ENCODE peak calls at places on chromosomes 5 and 9, in nine cellular contexts. One of them, this sample, is unnamed.

GRCh38 chr5:59569608-59570334 is 323.8 kb downstream of the PDE4D start:
- DNase-seq in fibroblast of pulmonary artery: no peak
- DNase-seq in CD8-positive, alpha-beta T cell: no peak
- DNase-seq in heart right ventricle: no peak
- DNase-seq in fibroblast of the aortic adventitia: no peak
- DNase-seq in dorsolateral prefrontal cortex: no peak
- DNase-seq in aorta: no peak
- DNase-seq in AG04449: no peak
- DNase-seq in tibial artery: no peak
- DNase-seq in this sample: no peak

GRCh38 chr5:15501057-15501791 is 1.2 kb downstream of the FBXL7 start:
- DNase-seq in fibroblast of the aortic adventitia: peak; percentile 88
- DNase-seq in CD8-positive, alpha-beta T cell: no peak
- DNase-seq in tibial artery: peak; percentile 45
- DNase-seq in aorta: peak; percentile 80
- DNase-seq in dorsolateral prefrontal cortex: peak; percentile 39
- DNase-seq in fibroblast of pulmonary artery: peak; percentile 84
- DNase-seq in heart right ventricle: peak; percentile 68
- DNase-seq in AG04449: no peak
- DNase-seq in this sample: no peak

GRCh38 chr5:55278778-55279177 is 28.7 kb downstream of the DHX29 start:
- DNase-seq in heart right ventricle: no peak
- DNase-seq in tibial artery: no peak
- DNase-seq in fibroblast of pulmonary artery: no peak
- DNase-seq in dorsolateral prefrontal cortex: no peak
- DNase-seq in aorta: no peak
- DNase-seq in CD8-positive, alpha-beta T cell: no peak
- DNase-seq in fibroblast of the aortic adventitia: peak; percentile 11
- DNase-seq in AG04449: peak; percentile 40
- DNase-seq in this sample: no peak

GRCh38 chr5:163437011-163437308 is 435 bp upstream of the CCNG1 start:
- DNase-seq in CD8-positive, alpha-beta T cell: no peak
- DNase-seq in tibial artery: no peak
- DNase-seq in aorta: no peak
- DNase-seq in AG04449: no peak
- DNase-seq in heart right ventricle: no peak
- DNase-seq in dorsolateral prefrontal cortex: no peak
- DNase-seq in fibroblast of pulmonary artery: no peak
- DNase-seq in fibroblast of the aortic adventitia: no peak
- DNase-seq in this sample: no peak

GRCh38 chr9:104339692-104340091 is 164.4 kb upstream of the OR13F1 start:
- DNase-seq in heart right ventricle: no peak
- DNase-seq in CD8-positive, alpha-beta T cell: no peak
- DNase-seq in tibial artery: no peak
- DNase-seq in aorta: no peak
- DNase-seq in AG04449: no peak
- DNase-seq in fibroblast of pulmonary artery: no peak
- DNase-seq in dorsolateral prefrontal cortex: no peak
- DNase-seq in fibroblast of the aortic adventitia: peak; percentile 11
- DNase-seq in this sample: no peak

GRCh38 chr5:119315516-119315949 is 40.3 kb upstream of the TNFAIP8 start:
- DNase-seq in aorta: no peak
- DNase-seq in CD8-positive, alpha-beta T cell: no peak
- DNase-seq in fibroblast of the aortic adventitia: peak; percentile 14
- DNase-seq in tibial artery: no peak
- DNase-seq in heart right ventricle: no peak
- DNase-seq in fibroblast of pulmonary artery: peak; percentile 43
- DNase-seq in AG04449: no peak
- DNase-seq in dorsolateral prefrontal cortex: no peak
- DNase-seq in this sample: peak; percentile 84

GRCh38 chr9:29144476-29144875 is 1571.2 kb upstream of the C9orf72 start:
- DNase-seq in AG04449: no peak
- DNase-seq in aorta: no peak
- DNase-seq in fibroblast of the aortic adventitia: peak; percentile 1
- DNase-seq in tibial artery: no peak
- DNase-seq in heart right ventricle: no peak
- DNase-seq in fibroblast of pulmonary artery: peak; percentile 3
- DNase-seq in CD8-positive, alpha-beta T cell: no peak
- DNase-seq in dorsolateral prefrontal cortex: no peak
- DNase-seq in this sample: no peak

GRCh38 chr5:177378884-177379883 is 5.0 kb upstream of the SLC34A1 start:
- DNase-seq in fibroblast of the aortic adventitia: peak; percentile 54
- DNase-seq in fibroblast of pulmonary artery: peak; percentile 70
- DNase-seq in heart right ventricle: no peak
- DNase-seq in AG04449: peak; percentile 85
- DNase-seq in CD8-positive, alpha-beta T cell: no peak
- DNase-seq in tibial artery: no peak
- DNase-seq in dorsolateral prefrontal cortex: no peak
- DNase-seq in aorta: no peak
- DNase-seq in this sample: no peak

GRCh38 chr5:84673785-84674184 is 289.1 kb upstream of the EDIL3 start:
- DNase-seq in dorsolateral prefrontal cortex: no peak
- DNase-seq in heart right ventricle: no peak
- DNase-seq in CD8-positive, alpha-beta T cell: no peak
- DNase-seq in aorta: no peak
- DNase-seq in fibroblast of pulmonary artery: no peak
- DNase-seq in tibial artery: no peak
- DNase-seq in fibroblast of the aortic adventitia: no peak
- DNase-seq in AG04449: no peak
- DNase-seq in this sample: no peak

GRCh38 chr5:37111426-37112382 is 137.5 kb downstream of the CPLANE1 start:
- DNase-seq in aorta: no peak
- DNase-seq in dorsolateral prefrontal cortex: no peak
- DNase-seq in CD8-positive, alpha-beta T cell: no peak
- DNase-seq in AG04449: no peak
- DNase-seq in fibroblast of pulmonary artery: no peak
- DNase-seq in tibial artery: no peak
- DNase-seq in fibroblast of the aortic adventitia: no peak
- DNase-seq in heart right ventricle: no peak
- DNase-seq in this sample: peak; percentile 92

GRCh38 chr5:140246378-140247122 is 56.4 kb downstream of the PFDN1 start:
- DNase-seq in AG04449: peak; percentile 36
- DNase-seq in CD8-positive, alpha-beta T cell: no peak
- DNase-seq in fibroblast of pulmonary artery: peak; percentile 77
- DNase-seq in heart right ventricle: peak; percentile 59
- DNase-seq in tibial artery: peak; percentile 38
- DNase-seq in fibroblast of the aortic adventitia: peak; percentile 71
- DNase-seq in dorsolateral prefrontal cortex: peak; percentile 74
- DNase-seq in aorta: no peak
- DNase-seq in this sample: no peak

GRCh38 chr9:134230092-134230941 is 66.0 kb upstream of the RNU6ATAC start:
- DNase-seq in dorsolateral prefrontal cortex: no peak
- DNase-seq in tibial artery: no peak
- DNase-seq in fibroblast of pulmonary artery: no peak
- DNase-seq in fibroblast of the aortic adventitia: no peak
- DNase-seq in AG04449: no peak
- DNase-seq in CD8-positive, alpha-beta T cell: no peak
- DNase-seq in heart right ventricle: no peak
- DNase-seq in aorta: no peak
- DNase-seq in this sample: no peak

GRCh38 chr5:81685481-81685880 is 65.4 kb downstream of the SSBP2 start:
- DNase-seq in fibroblast of the aortic adventitia: no peak
- DNase-seq in fibroblast of pulmonary artery: no peak
- DNase-seq in aorta: no peak
- DNase-seq in heart right ventricle: no peak
- DNase-seq in dorsolateral prefrontal cortex: no peak
- DNase-seq in CD8-positive, alpha-beta T cell: no peak
- DNase-seq in tibial artery: no peak
- DNase-seq in AG04449: no peak
- DNase-seq in this sample: peak; percentile 94

GRCh38 chr9:7358876-7359275 is 440.7 kb downstream of the DMAC1 start:
- DNase-seq in fibroblast of the aortic adventitia: no peak
- DNase-seq in dorsolateral prefrontal cortex: no peak
- DNase-seq in CD8-positive, alpha-beta T cell: no peak
- DNase-seq in tibial artery: no peak
- DNase-seq in AG04449: no peak
- DNase-seq in heart right ventricle: no peak
- DNase-seq in aorta: no peak
- DNase-seq in fibroblast of pulmonary artery: peak; percentile 19
- DNase-seq in this sample: no peak

GRCh38 chr9:81022177-81022576 is 667.2 kb downstream of the TLE1 start:
- DNase-seq in dorsolateral prefrontal cortex: no peak
- DNase-seq in fibroblast of pulmonary artery: no peak
- DNase-seq in CD8-positive, alpha-beta T cell: no peak
- DNase-seq in aorta: no peak
- DNase-seq in tibial artery: no peak
- DNase-seq in heart right ventricle: no peak
- DNase-seq in fibroblast of the aortic adventitia: no peak
- DNase-seq in AG04449: peak; percentile 7
- DNase-seq in this sample: no peak

GRCh38 chr9:129465834-129466535 is 154.9 kb downstream of the C9orf50 start:
- DNase-seq in aorta: no peak
- DNase-seq in tibial artery: no peak
- DNase-seq in dorsolateral prefrontal cortex: no peak
- DNase-seq in fibroblast of pulmonary artery: no peak
- DNase-seq in fibroblast of the aortic adventitia: no peak
- DNase-seq in heart right ventricle: no peak
- DNase-seq in CD8-positive, alpha-beta T cell: no peak
- DNase-seq in AG04449: no peak
- DNase-seq in this sample: no peak

GRCh38 chr5:179266291-179267070 is 78.8 kb downstream of the ADAMTS2 start:
- DNase-seq in fibroblast of pulmonary artery: no peak
- DNase-seq in tibial artery: peak; percentile 21
- DNase-seq in aorta: peak; percentile 71
- DNase-seq in CD8-positive, alpha-beta T cell: no peak
- DNase-seq in fibroblast of the aortic adventitia: no peak
- DNase-seq in AG04449: no peak
- DNase-seq in dorsolateral prefrontal cortex: no peak
- DNase-seq in heart right ventricle: no peak
- DNase-seq in this sample: no peak

GRCh38 chr5:102324714-102325113 is 28.6 kb upstream of the SLCO4C1 start:
- DNase-seq in aorta: no peak
- DNase-seq in fibroblast of the aortic adventitia: no peak
- DNase-seq in AG04449: no peak
- DNase-seq in tibial artery: no peak
- DNase-seq in dorsolateral prefrontal cortex: no peak
- DNase-seq in fibroblast of pulmonary artery: no peak
- DNase-seq in heart right ventricle: no peak
- DNase-seq in CD8-positive, alpha-beta T cell: no peak
- DNase-seq in this sample: no peak

GRCh38 chr9:4852419-4852818 is 59.7 kb downstream of the RCL1 start:
- DNase-seq in fibroblast of the aortic adventitia: no peak
- DNase-seq in fibroblast of pulmonary artery: no peak
- DNase-seq in AG04449: no peak
- DNase-seq in heart right ventricle: no peak
- DNase-seq in dorsolateral prefrontal cortex: no peak
- DNase-seq in aorta: no peak
- DNase-seq in tibial artery: no peak
- DNase-seq in CD8-positive, alpha-beta T cell: no peak
- DNase-seq in this sample: no peak

GRCh38 chr9:4857163-4857562 is 64.4 kb downstream of the RCL1 start:
- DNase-seq in fibroblast of the aortic adventitia: no peak
- DNase-seq in fibroblast of pulmonary artery: no peak
- DNase-seq in aorta: no peak
- DNase-seq in dorsolateral prefrontal cortex: no peak
- DNase-seq in heart right ventricle: no peak
- DNase-seq in tibial artery: no peak
- DNase-seq in AG04449: no peak
- DNase-seq in CD8-positive, alpha-beta T cell: no peak
- DNase-seq in this sample: no peak

GRCh38 chr9:4854191-4854590 is 61.4 kb downstream of the RCL1 start:
- DNase-seq in fibroblast of the aortic adventitia: no peak
- DNase-seq in dorsolateral prefrontal cortex: no peak
- DNase-seq in AG04449: no peak
- DNase-seq in tibial artery: no peak
- DNase-seq in CD8-positive, alpha-beta T cell: no peak
- DNase-seq in aorta: no peak
- DNase-seq in heart right ventricle: no peak
- DNase-seq in fibroblast of pulmonary artery: no peak
- DNase-seq in this sample: no peak

GRCh38 chr9:4859035-4859434 is 66.3 kb downstream of the RCL1 start:
- DNase-seq in AG04449: no peak
- DNase-seq in CD8-positive, alpha-beta T cell: no peak
- DNase-seq in heart right ventricle: no peak
- DNase-seq in aorta: no peak
- DNase-seq in tibial artery: no peak
- DNase-seq in fibroblast of pulmonary artery: no peak
- DNase-seq in fibroblast of the aortic adventitia: no peak
- DNase-seq in dorsolateral prefrontal cortex: no peak
- DNase-seq in this sample: no peak

GRCh38 chr9:4855861-4856260 is 63.1 kb downstream of the RCL1 start:
- DNase-seq in AG04449: no peak
- DNase-seq in tibial artery: peak; percentile 71
- DNase-seq in fibroblast of the aortic adventitia: peak; percentile 48
- DNase-seq in aorta: peak; percentile 76
- DNase-seq in fibroblast of pulmonary artery: no peak
- DNase-seq in heart right ventricle: no peak
- DNase-seq in CD8-positive, alpha-beta T cell: no peak
- DNase-seq in dorsolateral prefrontal cortex: peak; percentile 72
- DNase-seq in this sample: no peak
- H3K4me3 ChIP-seq in AG04449: no peak overlapping the region
- H3K4me3 ChIP-seq in tibial artery: no peak overlapping the region
- H3K4me3 ChIP-seq in fibroblast of the aortic adventitia: no peak overlapping the region
- H3K4me3 ChIP-seq in aorta: no peak overlapping the region
- H3K4me3 ChIP-seq in fibroblast of pulmonary artery: no peak overlapping the region
- H3K4me3 ChIP-seq in heart right ventricle: no peak overlapping the region
- H3K4me3 ChIP-seq in CD8-positive, alpha-beta T cell: no peak overlapping the region
- H3K4me3 ChIP-seq in dorsolateral prefrontal cortex: no peak overlapping the region
- H3K4me3 ChIP-seq in this sample: no peak overlapping the region

GRCh38 chr5:172434246-172434645 is 20.1 kb downstream of the SH3PXD2B start:
- DNase-seq in fibroblast of the aortic adventitia: no peak
- DNase-seq in aorta: peak; percentile 74
- DNase-seq in CD8-positive, alpha-beta T cell: no peak
- DNase-seq in tibial artery: no peak
- DNase-seq in dorsolateral prefrontal cortex: no peak
- DNase-seq in AG04449: no peak
- DNase-seq in heart right ventricle: no peak
- DNase-seq in fibroblast of pulmonary artery: no peak
- DNase-seq in this sample: no peak
- H3K4me3 ChIP-seq in fibroblast of the aortic adventitia: no peak overlapping the region
- H3K4me3 ChIP-seq in aorta: no peak overlapping the region
- H3K4me3 ChIP-seq in CD8-positive, alpha-beta T cell: no peak overlapping the region
- H3K4me3 ChIP-seq in tibial artery: no peak overlapping the region
- H3K4me3 ChIP-seq in dorsolateral prefrontal cortex: no peak overlapping the region
- H3K4me3 ChIP-seq in AG04449: no peak overlapping the region
- H3K4me3 ChIP-seq in heart right ventricle: no peak overlapping the region
- H3K4me3 ChIP-seq in fibroblast of pulmonary artery: no peak overlapping the region
- H3K4me3 ChIP-seq in this sample: no peak overlapping the region

DNA sequence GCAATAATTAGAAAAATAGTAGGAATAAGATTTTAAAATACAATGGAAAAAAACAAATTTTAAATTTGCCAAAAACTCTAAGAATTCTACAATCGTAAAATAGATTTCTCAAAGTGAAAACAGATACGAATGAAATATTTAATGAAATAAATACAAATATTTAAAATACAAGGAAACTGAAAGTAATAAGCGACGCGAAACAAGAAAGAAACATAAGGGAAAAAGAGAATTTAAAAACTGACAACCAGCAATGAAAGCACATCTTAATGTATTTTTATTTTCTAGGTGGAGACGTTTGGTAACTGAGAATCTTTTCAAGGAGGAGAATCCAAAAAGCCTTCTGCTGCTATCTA is 1.0 kb downstream of the ANXA2R start:
- DNase-seq in aorta: no peak
- DNase-seq in AG04449: no peak
- DNase-seq in fibroblast of pulmonary artery: no peak
- DNase-seq in tibial artery: no peak
- DNase-seq in dorsolateral prefrontal cortex: no peak
- DNase-seq in fibroblast of the aortic adventitia: no peak
- DNase-seq in CD8-positive, alpha-beta T cell: no peak
- DNase-seq in heart right ventricle: no peak
- DNase-seq in this sample: no peak
- H3K4me3 ChIP-seq in aorta: no peak overlapping the region
- H3K4me3 ChIP-seq in AG04449: peak overlapping the region; percentile 72
- H3K4me3 ChIP-seq in fibroblast of pulmonary artery: peak overlapping the region; percentile 71
- H3K4me3 ChIP-seq in tibial artery: peak overlapping the region; percentile 72
- H3K4me3 ChIP-seq in dorsolateral prefrontal cortex: peak overlapping the region; percentile 70
- H3K4me3 ChIP-seq in fibroblast of the aortic adventitia: peak overlapping the region; percentile 79
- H3K4me3 ChIP-seq in CD8-positive, alpha-beta T cell: peak overlapping the region; percentile 86
- H3K4me3 ChIP-seq in heart right ventricle: peak overlapping the region; percentile 64
- H3K4me3 ChIP-seq in this sample: peak overlapping the region; percentile 85

GRCh38 chr9:37370968-37371563 is 51.4 kb upstream of the GRHPR start:
- DNase-seq in fibroblast of the aortic adventitia: no peak
- DNase-seq in dorsolateral prefrontal cortex: no peak
- DNase-seq in AG04449: no peak
- DNase-seq in aorta: no peak
- DNase-seq in fibroblast of pulmonary artery: no peak
- DNase-seq in heart right ventricle: no peak
- DNase-seq in CD8-positive, alpha-beta T cell: no peak
- DNase-seq in tibial artery: no peak
- DNase-seq in this sample: no peak
- H3K4me3 ChIP-seq in fibroblast of the aortic adventitia: no peak overlapping the region
- H3K4me3 ChIP-seq in dorsolateral prefrontal cortex: no peak overlapping the region
- H3K4me3 ChIP-seq in AG04449: no peak overlapping the region
- H3K4me3 ChIP-seq in aorta: no peak overlapping the region
- H3K4me3 ChIP-seq in fibroblast of pulmonary artery: no peak overlapping the region
- H3K4me3 ChIP-seq in heart right ventricle: no peak overlapping the region
- H3K4me3 ChIP-seq in CD8-positive, alpha-beta T cell: no peak overlapping the region
- H3K4me3 ChIP-seq in tibial artery: no peak overlapping the region
- H3K4me3 ChIP-seq in this sample: no peak overlapping the region

This sample was measured in Jurkat, Clone E6-1.